ENCODE peak calls at places on chromosome 18, in ten cellular contexts. One of them, this sample, is unnamed.
A peak's percentile ranks its signal among the peaks of the same experiment; 100 is the strongest.

GRCh38 chr18:61949946-61950345 is 57.1 kb upstream of the RNF152 start:
- DNase-seq in neuronal stem cell: no peak
- DNase-seq in H4: peak; percentile 52
- DNase-seq in AG20443: peak; percentile 21
- DNase-seq in right lobe of liver: no peak
- DNase-seq in nephron progenitor cell: no peak
- DNase-seq in NCI-H82: no peak
- DNase-seq in NCI-H510A: no peak
- DNase-seq in astrocyte of the cerebellum: no peak
- DNase-seq in AG08396: no peak
- DNase-seq in this sample: no peak

GRCh38 chr18:79496237-79496977 is 100.7 kb downstream of the NFATC1 start:
- DNase-seq in neuronal stem cell: no peak
- DNase-seq in H4: no peak
- DNase-seq in AG20443: no peak
- DNase-seq in right lobe of liver: no peak
- DNase-seq in nephron progenitor cell: no peak
- DNase-seq in NCI-H82: no peak
- DNase-seq in NCI-H510A: no peak
- DNase-seq in astrocyte of the cerebellum: no peak
- DNase-seq in AG08396: no peak
- DNase-seq in this sample: no peak

GRCh38 chr18:79634186-79634585 is 45.4 kb upstream of the CTDP1 start:
- DNase-seq in neuronal stem cell: no peak
- DNase-seq in H4: no peak
- DNase-seq in AG20443: no peak
- DNase-seq in right lobe of liver: no peak
- DNase-seq in nephron progenitor cell: no peak
- DNase-seq in NCI-H82: no peak
- DNase-seq in NCI-H510A: no peak
- DNase-seq in astrocyte of the cerebellum: no peak
- DNase-seq in AG08396: no peak
- DNase-seq in this sample: no peak

GRCh38 chr18:48973731-48974130 is 23.0 kb upstream of the SMAD7 start:
- DNase-seq in neuronal stem cell: no peak
- DNase-seq in H4: no peak
- DNase-seq in AG20443: no peak
- DNase-seq in right lobe of liver: no peak
- DNase-seq in nephron progenitor cell: no peak
- DNase-seq in NCI-H82: no peak
- DNase-seq in NCI-H510A: no peak
- DNase-seq in astrocyte of the cerebellum: no peak
- DNase-seq in AG08396: no peak
- DNase-seq in this sample: no peak

GRCh38 chr18:77147418-77147852 is 14.9 kb upstream of the MBP start:
- DNase-seq in neuronal stem cell: no peak
- DNase-seq in H4: no peak
- DNase-seq in AG20443: peak; percentile 47
- DNase-seq in right lobe of liver: no peak
- DNase-seq in nephron progenitor cell: no peak
- DNase-seq in NCI-H82: no peak
- DNase-seq in NCI-H510A: no peak
- DNase-seq in astrocyte of the cerebellum: no peak
- DNase-seq in AG08396: no peak
- DNase-seq in this sample: no peak

GRCh38 chr18:62720766-62721613 is 5.6 kb downstream of the PHLPP1 start:
- DNase-seq in neuronal stem cell: no peak
- DNase-seq in H4: no peak
- DNase-seq in AG20443: no peak
- DNase-seq in right lobe of liver: no peak
- DNase-seq in nephron progenitor cell: no peak
- DNase-seq in NCI-H82: no peak
- DNase-seq in NCI-H510A: no peak
- DNase-seq in astrocyte of the cerebellum: no peak
- DNase-seq in AG08396: no peak
- DNase-seq in this sample: no peak

GRCh38 chr18:74303936-74304335 is 11.7 kb upstream of the C18orf63 start:
- DNase-seq in neuronal stem cell: no peak
- DNase-seq in H4: peak; percentile 45
- DNase-seq in AG20443: no peak
- DNase-seq in right lobe of liver: no peak
- DNase-seq in nephron progenitor cell: no peak
- DNase-seq in NCI-H82: no peak
- DNase-seq in NCI-H510A: no peak
- DNase-seq in astrocyte of the cerebellum: no peak
- DNase-seq in AG08396: no peak
- DNase-seq in this sample: no peak

GRCh38 chr18:11762429-11762828 is 73.4 kb downstream of the GNAL start:
- DNase-seq in neuronal stem cell: no peak
- DNase-seq in H4: no peak
- DNase-seq in AG20443: no peak
- DNase-seq in right lobe of liver: no peak
- DNase-seq in nephron progenitor cell: no peak
- DNase-seq in NCI-H82: no peak
- DNase-seq in NCI-H510A: no peak
- DNase-seq in astrocyte of the cerebellum: no peak
- DNase-seq in AG08396: no peak
- DNase-seq in this sample: no peak

GRCh38 chr18:63148449-63149199 is 170.9 kb downstream of the BCL2 start:
- DNase-seq in neuronal stem cell: no peak
- DNase-seq in H4: peak; percentile 65
- DNase-seq in AG20443: peak; percentile 85
- DNase-seq in right lobe of liver: peak; percentile 73
- DNase-seq in nephron progenitor cell: no peak
- DNase-seq in NCI-H82: no peak
- DNase-seq in NCI-H510A: no peak
- DNase-seq in astrocyte of the cerebellum: peak; percentile 36
- DNase-seq in AG08396: peak; percentile 28
- DNase-seq in this sample: no peak

GRCh38 chr18:76678248-76678647 is 144.1 kb upstream of the ZNF236 start:
- DNase-seq in neuronal stem cell: no peak
- DNase-seq in H4: no peak
- DNase-seq in AG20443: no peak
- DNase-seq in right lobe of liver: no peak
- DNase-seq in nephron progenitor cell: no peak
- DNase-seq in NCI-H82: no peak
- DNase-seq in NCI-H510A: no peak
- DNase-seq in astrocyte of the cerebellum: no peak
- DNase-seq in AG08396: no peak
- DNase-seq in this sample: no peak

This sample was measured in A673.